ENCODE peak calls at places on chromosome X, in eight cellular contexts. One of them, this sample, is unnamed.

GRCh38 chrX:7378406-7378805 is 230.5 kb upstream of the PUDP start:
- DNase-seq in caudate nucleus: no peak
- DNase-seq in right lobe of liver: no peak
- DNase-seq in T-helper 9 cell: no peak
- DNase-seq in NCI-H1092: no peak
- DNase-seq in renal cortical epithelial cell: no peak
- DNase-seq in amniotic stem cell: no peak
- DNase-seq in choroid plexus epithelial cell: no peak
- DNase-seq in this sample: no peak

GRCh38 chrX:12446342-12447075 is 308.2 kb downstream of the FRMPD4 start:
- DNase-seq in T-helper 9 cell: no peak
- DNase-seq in NCI-H1092: no peak
- DNase-seq in caudate nucleus: no peak
- DNase-seq in choroid plexus epithelial cell: no peak
- DNase-seq in right lobe of liver: no peak
- DNase-seq in renal cortical epithelial cell: peak
- DNase-seq in amniotic stem cell: no peak
- DNase-seq in this sample: no peak

GRCh38 chrX:97308161-97308560 is 424.5 kb downstream of the RPA4 start:
- DNase-seq in caudate nucleus: no peak
- DNase-seq in T-helper 9 cell: no peak
- DNase-seq in renal cortical epithelial cell: no peak
- DNase-seq in amniotic stem cell: no peak
- DNase-seq in right lobe of liver: no peak
- DNase-seq in NCI-H1092: no peak
- DNase-seq in choroid plexus epithelial cell: peak
- DNase-seq in this sample: no peak

GRCh38 chrX:136176399-136176825 is 29.1 kb downstream of the FHL1 start:
- DNase-seq in T-helper 9 cell: no peak
- DNase-seq in choroid plexus epithelial cell: peak
- DNase-seq in right lobe of liver: no peak
- DNase-seq in amniotic stem cell: peak
- DNase-seq in NCI-H1092: no peak
- DNase-seq in caudate nucleus: no peak
- DNase-seq in renal cortical epithelial cell: peak
- DNase-seq in this sample: no peak

GRCh38 chrX:134718329-134719317 is 60.4 kb upstream of the PLAC1 start:
- DNase-seq in T-helper 9 cell: no peak
- DNase-seq in choroid plexus epithelial cell: peak
- DNase-seq in right lobe of liver: no peak
- DNase-seq in renal cortical epithelial cell: peak
- DNase-seq in NCI-H1092: no peak
- DNase-seq in caudate nucleus: no peak
- DNase-seq in amniotic stem cell: peak
- DNase-seq in this sample: no peak

GRCh38 chrX:45771560-45772340 is 571.1 kb upstream of the DIPK2B start:
- DNase-seq in NCI-H1092: no peak
- DNase-seq in right lobe of liver: peak
- DNase-seq in renal cortical epithelial cell: no peak
- DNase-seq in choroid plexus epithelial cell: peak
- DNase-seq in amniotic stem cell: peak
- DNase-seq in T-helper 9 cell: peak
- DNase-seq in caudate nucleus: no peak
- DNase-seq in this sample: no peak

GRCh38 chrX:45794995-45795337 is 594.3 kb upstream of the DIPK2B start:
- DNase-seq in NCI-H1092: no peak
- DNase-seq in amniotic stem cell: no peak
- DNase-seq in caudate nucleus: no peak
- DNase-seq in choroid plexus epithelial cell: no peak
- DNase-seq in renal cortical epithelial cell: no peak
- DNase-seq in right lobe of liver: no peak
- DNase-seq in T-helper 9 cell: no peak
- DNase-seq in this sample: no peak

GRCh38 chrX:68440940-68441339 is 7.6 kb upstream of the OPHN1 start:
- DNase-seq in choroid plexus epithelial cell: peak
- DNase-seq in renal cortical epithelial cell: peak
- DNase-seq in right lobe of liver: no peak
- DNase-seq in T-helper 9 cell: no peak
- DNase-seq in amniotic stem cell: no peak
- DNase-seq in NCI-H1092: no peak
- DNase-seq in caudate nucleus: no peak
- DNase-seq in this sample: no peak

GRCh38 chrX:119529355-119530276 is 35.6 kb downstream of the STEEP1 start:
- DNase-seq in renal cortical epithelial cell: no peak
- DNase-seq in NCI-H1092: no peak
- DNase-seq in caudate nucleus: no peak
- DNase-seq in right lobe of liver: no peak
- DNase-seq in amniotic stem cell: no peak
- DNase-seq in choroid plexus epithelial cell: peak
- DNase-seq in T-helper 9 cell: no peak
- DNase-seq in this sample: no peak

GRCh38 chrX:82087699-82088098 is 885.8 kb downstream of the SH3BGRL start:
- DNase-seq in renal cortical epithelial cell: peak
- DNase-seq in caudate nucleus: no peak
- DNase-seq in choroid plexus epithelial cell: no peak
- DNase-seq in amniotic stem cell: no peak
- DNase-seq in T-helper 9 cell: no peak
- DNase-seq in right lobe of liver: peak
- DNase-seq in NCI-H1092: no peak
- DNase-seq in this sample: no peak

GRCh38 chrX:2576793-2577192 is 76.0 kb upstream of the DHRSX start:
- DNase-seq in renal cortical epithelial cell: no peak
- DNase-seq in choroid plexus epithelial cell: peak
- DNase-seq in T-helper 9 cell: no peak
- DNase-seq in caudate nucleus: no peak
- DNase-seq in amniotic stem cell: no peak
- DNase-seq in NCI-H1092: no peak
- DNase-seq in right lobe of liver: no peak
- DNase-seq in this sample: no peak

GRCh38 chrX:33065415-33065814 is 145.9 kb downstream of the DMD start:
- DNase-seq in caudate nucleus: no peak
- DNase-seq in choroid plexus epithelial cell: no peak
- DNase-seq in T-helper 9 cell: no peak
- DNase-seq in amniotic stem cell: no peak
- DNase-seq in right lobe of liver: no peak
- DNase-seq in renal cortical epithelial cell: no peak
- DNase-seq in NCI-H1092: no peak
- DNase-seq in this sample: no peak

GRCh38 chrX:10486373-10486772 is 134.0 kb downstream of the MID1 start:
- DNase-seq in amniotic stem cell: peak
- DNase-seq in caudate nucleus: no peak
- DNase-seq in NCI-H1092: no peak
- DNase-seq in renal cortical epithelial cell: peak
- DNase-seq in right lobe of liver: no peak
- DNase-seq in choroid plexus epithelial cell: peak
- DNase-seq in T-helper 9 cell: no peak
- DNase-seq in this sample: no peak

GRCh38 chrX:41086627-41086932 is 1.3 kb downstream of the USP9X start:
- DNase-seq in amniotic stem cell: peak
- DNase-seq in renal cortical epithelial cell: no peak
- DNase-seq in right lobe of liver: no peak
- DNase-seq in choroid plexus epithelial cell: no peak
- DNase-seq in caudate nucleus: no peak
- DNase-seq in T-helper 9 cell: no peak
- DNase-seq in NCI-H1092: no peak
- DNase-seq in this sample: peak

GRCh38 chrX:75522565-75523411 is at the start of gene ZDHHC15:
- DNase-seq in caudate nucleus: no peak
- DNase-seq in T-helper 9 cell: peak
- DNase-seq in renal cortical epithelial cell: peak
- DNase-seq in choroid plexus epithelial cell: peak
- DNase-seq in NCI-H1092: peak
- DNase-seq in amniotic stem cell: peak
- DNase-seq in right lobe of liver: peak
- DNase-seq in this sample: no peak

GRCh38 chrX:131650637-131651410 is 107.0 kb downstream of the OR13H1 start:
- DNase-seq in choroid plexus epithelial cell: no peak
- DNase-seq in right lobe of liver: no peak
- DNase-seq in renal cortical epithelial cell: peak
- DNase-seq in NCI-H1092: no peak
- DNase-seq in amniotic stem cell: no peak
- DNase-seq in T-helper 9 cell: no peak
- DNase-seq in caudate nucleus: no peak
- DNase-seq in this sample: no peak

GRCh38 chrX:47843363-47843762 is 6.7 kb downstream of the ZNF81 start:
- DNase-seq in NCI-H1092: no peak
- DNase-seq in right lobe of liver: no peak
- DNase-seq in caudate nucleus: no peak
- DNase-seq in choroid plexus epithelial cell: no peak
- DNase-seq in renal cortical epithelial cell: no peak
- DNase-seq in T-helper 9 cell: no peak
- DNase-seq in amniotic stem cell: no peak
- DNase-seq in this sample: no peak

This sample was measured in HuH-7.